ENCODE peak calls at places on chromosome 22, in six cellular contexts. X is cardiac muscle cell; O is heart right ventricle; C is astrocyte of the cerebellum; E is CD8-positive, alpha-beta T cell; W is AG09309. Z is an unnamed sample.

GRCh38 chr22:32265882-32266767 is 11.0 kb upstream of the SLC5A4 start:
- DNase-seq in X (peak), O (peak), C (peak), E (peak), W (peak), Z (peak)

GRCh38 chr22:33785283-33785991 is 134.8 kb downstream of the LARGE1 start:
- DNase-seq in X (no peak), O (no peak), C (no peak), E (no peak), W (peak), Z (no peak)

GRCh38 chr22:29201722-29202230 is 3.9 kb upstream of the EMID1 start:
- DNase-seq in X (no peak), O (no peak), C (no peak), E (no peak), W (no peak), Z (no peak)

GRCh38 chr22:17121235-17122195 is at the start of gene TMEM121B:
- DNase-seq in X (peak), O (peak), C (peak), E (no peak), W (no peak), Z (peak)

GRCh38 chr22:32058656-32059280 is 15.7 kb downstream of the SLC5A1 start:
- DNase-seq in X (peak), O (no peak), C (no peak), E (no peak), W (no peak), Z (no peak)

GRCh38 chr22:23401111-23401909 is 178.8 kb downstream of the IGLL1 start:
- DNase-seq in X (no peak), O (no peak), C (peak), E (no peak), W (peak), Z (no peak)

GRCh38 chr22:29871684-29872083 is 11.3 kb upstream of the MTMR3 start:
- DNase-seq in X (no peak), O (no peak), C (no peak), E (peak), W (no peak), Z (no peak)

GRCh38 chr22:21033895-21034294 is 1.5 kb upstream of the SLC7A4 start:
- DNase-seq in X (no peak), O (no peak), C (no peak), E (no peak), W (no peak), Z (no peak)

GRCh38 chr22:30667486-30668305 is at the start of gene DUSP18:
- DNase-seq in X (peak), O (peak), C (peak), E (peak), W (peak), Z (peak)

GRCh38 chr22:25360891-25361645 is 141.6 kb downstream of the CRYBB2 start:
- DNase-seq in X (no peak), O (no peak), C (no peak), E (no peak), W (no peak), Z (no peak)

GRCh38 chr22:35893698-35894097 is 134.9 kb downstream of the RBFOX2 start:
- DNase-seq in X (no peak), O (no peak), C (no peak), E (no peak), W (no peak), Z (no peak)

GRCh38 chr22:38792833-38793232 is 1.1 kb downstream of the DNAL4 start:
- DNase-seq in X (no peak), O (no peak), C (no peak), E (no peak), W (no peak), Z (no peak)
- H3K4me3 ChIP-seq in X (peak), O (no peak), C (peak), E (no peak), W (peak), Z (no peak)

DNA sequence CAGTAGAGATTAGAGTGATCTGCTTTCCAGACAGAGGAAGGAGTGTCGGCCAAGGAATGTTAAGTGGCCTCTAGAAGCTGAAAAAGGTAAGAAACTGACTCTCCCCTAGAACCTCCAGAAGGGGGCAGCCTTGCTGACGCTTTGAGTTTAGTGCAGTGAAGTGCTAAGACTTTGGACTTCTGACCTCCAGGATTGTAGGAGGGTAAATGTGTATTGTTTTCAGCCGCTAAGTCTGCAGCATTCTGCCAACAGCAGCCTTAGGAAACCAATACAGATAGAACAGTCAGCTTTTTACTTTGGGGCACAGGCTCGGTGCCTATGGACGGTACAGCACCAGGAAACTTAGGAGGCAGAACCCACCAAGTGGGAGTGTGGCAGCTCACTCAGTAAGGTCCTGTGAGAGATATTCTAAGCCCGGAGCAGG is 3.6 kb upstream of the TBC1D22A start:
- DNase-seq in X (peak), O (no peak), C (no peak), E (peak), W (no peak), Z (no peak)
- TF ChIP-seq CTCF in X (peak), O (peak), C (peak), E (peak), W (peak), Z (no peak)

GRCh38 chr22:37638351-37639069 is 959 bp upstream of the SH3BP1 start:
- DNase-seq in X (no peak), O (no peak), C (no peak), E (no peak), W (no peak), Z (no peak)
- H3K4me3 ChIP-seq in X (no peak), O (no peak), C (no peak), E (peak), W (no peak), Z (no peak)

GRCh38 chr22:26501996-26502395 is 10.3 kb downstream of the TFIP11 start:
- DNase-seq in X (no peak), O (no peak), C (no peak), E (no peak), W (no peak), Z (no peak)

GRCh38 chr22:26502688-26503561 is 9.3 kb downstream of the TFIP11 start:
- DNase-seq in X (peak), O (peak), C (peak), E (peak), W (no peak), Z (no peak)

GRCh38 chr22:26503758-26504157 is 8.5 kb downstream of the TFIP11 start:
- DNase-seq in X (no peak), O (no peak), C (no peak), E (no peak), W (no peak), Z (no peak)

GRCh38 chr22:26496456-26496855 is 12.8 kb downstream of the SRRD start:
- DNase-seq in X (no peak), O (no peak), C (no peak), E (no peak), W (no peak), Z (peak)

DNA sequence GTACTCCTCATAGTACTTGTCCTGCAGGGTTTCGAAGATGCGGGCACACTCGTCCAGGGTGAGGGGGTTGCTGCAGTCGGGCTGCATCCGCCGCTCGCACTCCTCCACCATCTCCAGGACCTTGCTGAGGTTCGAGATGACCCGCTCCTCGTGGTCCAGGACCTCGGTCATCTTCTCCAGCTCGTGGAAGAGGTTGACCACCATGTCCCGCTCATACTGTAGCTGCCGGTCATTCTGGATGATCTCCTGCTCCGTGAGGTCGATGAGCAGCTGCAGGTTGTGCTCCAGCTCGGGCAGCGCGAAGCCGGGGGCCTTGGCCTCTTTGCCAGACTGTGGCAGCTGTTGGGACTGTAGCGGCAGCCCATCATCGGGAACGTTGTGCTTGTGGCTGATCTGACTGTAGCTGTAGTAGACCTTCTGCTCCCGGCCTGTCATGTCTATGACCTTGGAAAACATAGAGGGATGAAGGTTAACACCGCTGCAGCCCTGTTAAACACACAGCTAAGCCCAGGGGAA is 13.0 kb downstream of the TFIP11 start:
- DNase-seq in X (no peak), O (no peak), C (no peak), E (no peak), W (no peak), Z (peak)
- TF ChIP-seq CTCF in X (no peak), O (no peak), C (no peak), E (no peak), W (no peak), Z (no peak)

GRCh38 chr22:19522881-19523239 is 1.4 kb downstream of the CLDN5 start:
- DNase-seq in X (no peak), O (peak), C (no peak), E (no peak), W (no peak), Z (no peak)
- H3K4me3 ChIP-seq in X (no peak), O (peak), C (peak), E (peak), W (no peak), Z (peak)

GRCh38 chr22:38221407-38221806 is 19.6 kb downstream of the MAFF start:
- DNase-seq in X (no peak), O (no peak), C (no peak), E (no peak), W (no peak), Z (no peak)

GRCh38 chr22:38222797-38223119 is 21.0 kb downstream of the MAFF start:
- DNase-seq in X (no peak), O (no peak), C (no peak), E (no peak), W (no peak), Z (no peak)

GRCh38 chr22:38220653-38221386 is 19.0 kb downstream of the MAFF start:
- DNase-seq in X (no peak), O (no peak), C (no peak), E (no peak), W (no peak), Z (no peak)

GRCh38 chr22:38221908-38222796 is 20.4 kb downstream of the MAFF start:
- DNase-seq in X (no peak), O (no peak), C (no peak), E (no peak), W (no peak), Z (no peak)

GRCh38 chr22:38223289-38223960 is 21.6 kb downstream of the MAFF start:
- DNase-seq in X (no peak), O (no peak), C (no peak), E (no peak), W (no peak), Z (no peak)
- TF ChIP-seq CTCF in X (no peak), O (no peak), C (no peak), E (no peak), W (no peak), Z (no peak)

GRCh38 chr22:28054622-28054871 is 135.5 kb upstream of the PITPNB start:
- DNase-seq in X (no peak), O (no peak), C (no peak), E (no peak), W (no peak), Z (no peak)
- H3K4me3 ChIP-seq in X (no peak), O (no peak), C (no peak), E (no peak), W (no peak), Z (no peak)

GRCh38 chr22:43848366-43849171 is 13.7 kb downstream of the SULT4A1 start:
- DNase-seq in X (peak), O (no peak), C (no peak), E (no peak), W (no peak), Z (no peak)
- TF ChIP-seq CTCF in X (peak), O (peak), C (peak), E (no peak), W (peak), Z (no peak)

GRCh38 chr22:22042009-22042408 is 59.4 kb upstream of the TOP3B start:
- DNase-seq in X (no peak), O (no peak), C (no peak), E (no peak), W (no peak), Z (no peak)
- H3K4me3 ChIP-seq in X (no peak), O (no peak), C (no peak), E (no peak), W (no peak), Z (no peak)

Z was measured in lower leg skin.